ENCODE peak calls at places on chromosomes 3 and 15, in five cellular contexts. Q is stimulated activated CD4-positive, alpha-beta T cell treated with anti-CD3 and anti-CD28 coated beads, Interleukin-4, amount 100 ng/mL, for 24 hours; W is CD8-positive, alpha-beta T cell; Y is NCI-H748 treated with DMSO at 0.1 percent for 48 hours; K is EL. H is an unnamed sample.

GRCh38 chr3:49803464-49804140 is 541 bp downstream of the INKA1 start:
- DNase-seq in W (peak), Y (no peak), Q (peak), K (peak), H (no peak)

GRCh38 chr15:28944696-28945300 is 59.0 kb downstream of the APBA2 start:
- DNase-seq in K (no peak), Q (no peak), W (no peak), Y (no peak), H (no peak)

GRCh38 chr3:68666409-68667193 is 265.7 kb downstream of the TAFA4 start:
- DNase-seq in Q (no peak), W (no peak), K (no peak), Y (no peak), H (no peak)

GRCh38 chr3:59771760-59772159 is 721.9 kb upstream of the CFAP20DC start:
- DNase-seq in Y (no peak), K (peak), W (no peak), Q (no peak), H (no peak)

GRCh38 chr3:161197855-161198836 is 23.0 kb upstream of the NMD3 start:
- DNase-seq in K (no peak), Q (no peak), W (no peak), Y (no peak), H (no peak)

GRCh38 chr3:27623085-27623753 is 98.9 kb downstream of the EOMES start:
- DNase-seq in K (peak), Q (no peak), Y (no peak), W (no peak), H (no peak)

GRCh38 chr15:48559270-48559669 is 86.2 kb downstream of the FBN1 start:
- DNase-seq in K (peak), Q (no peak), Y (no peak), W (no peak), H (no peak)

GRCh38 chr3:163809540-163809993 is 1268.7 kb downstream of the SI start:
- DNase-seq in W (no peak), K (no peak), Q (no peak), Y (no peak), H (no peak)

GRCh38 chr15:35166730-35167359 is 81.8 kb upstream of the NANOGP8 start:
- DNase-seq in W (no peak), Y (no peak), Q (no peak), K (no peak), H (no peak)

GRCh38 chr3:45555154-45555591 is 39.4 kb upstream of the LIMD1 start:
- DNase-seq in K (no peak), W (no peak), Y (no peak), Q (no peak), H (no peak)

GRCh38 chr3:172179680-172180399 is 140.5 kb downstream of the FNDC3B start:
- DNase-seq in Y (no peak), W (no peak), Q (no peak), K (no peak), H (no peak)

GRCh38 chr3:187936676-187937075 is 191.4 kb upstream of the BCL6 start:
- DNase-seq in Q (no peak), Y (no peak), K (no peak), W (no peak), H (no peak)

GRCh38 chr3:195709676-195710085 is 11.1 kb upstream of the MUC20 start:
- DNase-seq in W (no peak), Y (no peak), K (no peak), Q (no peak), H (no peak)

GRCh38 chr15:52714968-52715367 is 35.8 kb upstream of the ATOSA start:
- DNase-seq in W (no peak), Q (no peak), K (no peak), Y (no peak), H (no peak)

GRCh38 chr3:56547486-56547885 is 9.5 kb upstream of the CCDC66 start:
- DNase-seq in Q (no peak), Y (peak), W (no peak), K (no peak), H (no peak)

GRCh38 chr3:50194128-50194902 is 2.9 kb downstream of the GNAT1 start:
- DNase-seq in K (peak), W (peak), Q (peak), Y (peak), H (peak)

GRCh38 chr3:195715583-195716266 is 5.1 kb upstream of the MUC20 start:
- DNase-seq in Y (no peak), W (no peak), Q (peak), K (no peak), H (no peak)

GRCh38 chr3:62094461-62094860 is 278.9 kb downstream of the FEZF2 start:
- DNase-seq in K (no peak), W (no peak), Y (no peak), Q (no peak), H (no peak)

GRCh38 chr15:43800286-43801136 is at the start of gene HYPK:
- DNase-seq in Y (peak), Q (peak), K (peak), W (peak), H (peak)

GRCh38 chr3:153855772-153856171 is 265.4 kb upstream of the ARHGEF26 start:
- DNase-seq in W (no peak), Y (no peak), K (no peak), Q (no peak), H (no peak)

GRCh38 chr3:77039606-77040553 is at the start of gene ROBO2:
- DNase-seq in Q (no peak), Y (peak), K (peak), W (no peak), H (peak)

GRCh38 chr3:194375473-194375872 is 5.9 kb upstream of the LRRC15 start:
- DNase-seq in Y (no peak), Q (no peak), W (no peak), K (no peak), H (no peak)

GRCh38 chr15:50542051-50542450 is 4.4 kb downstream of the USP50 start:
- DNase-seq in Q (no peak), W (no peak), Y (no peak), K (peak), H (no peak)

GRCh38 chr3:160675566-160676124 is 1.3 kb upstream of the ARL14 start:
- DNase-seq in Q (no peak), W (no peak), K (no peak), Y (peak), H (no peak)

GRCh38 chr3:12288466-12289129 is at the start of gene PPARG:
- DNase-seq in Y (no peak), Q (no peak), K (peak), W (no peak), H (no peak)

GRCh38 chr3:135966349-135966695 is 794 bp downstream of the PPP2R3A start:
- DNase-seq in K (no peak), Y (no peak), W (no peak), Q (no peak), H (no peak)

GRCh38 chr15:38714309-38715072 is 149.9 kb upstream of the RASGRP1 start:
- DNase-seq in K (peak), W (no peak), Y (no peak), Q (no peak), H (no peak)

GRCh38 chr15:88834211-88834812 is 31.1 kb downstream of the ACAN start:
- DNase-seq in W (no peak), Q (peak), K (peak), Y (no peak), H (no peak)

GRCh38 chr15:31483053-31483923 is 156.7 kb downstream of the KLF13 start:
- DNase-seq in Q (peak), K (no peak), Y (no peak), W (peak), H (no peak)

H was measured in lung.